ENCODE peak calls at places on chromosomes 1 and 21, in eight cellular contexts. X is GM23248, J is fibroblast of lung, S is neural progenitor cell, B is hepatocyte, A is K562, C is MM.1S, E is IMR-90. Q is an unnamed sample. For H4K20me1 and H3K36me3, the result is how much of the 10 kb centered on the place peaks cover.

GRCh38 chr21:44666401-44667320 is at the start of gene KRTAP12-2:
- DNase-seq in A (no peak), X (no peak), B (no peak), S (no peak), E (no peak), C (no peak), J (no peak), Q (no peak)

GRCh38 chr1:193260925-193261324 is 74.5 kb upstream of the B3GALT2 start:
- DNase-seq in S (no peak), J (no peak), A (no peak), C (no peak), B (no peak), E (no peak), X (no peak), Q (no peak)

GRCh38 chr1:222043444-222044292 is 301.8 kb upstream of the DUSP10 start:
- DNase-seq in C (no peak), X (peak), A (no peak), B (peak), S (peak), E (peak), J (peak), Q (no peak)

GRCh38 chr1:60245371-60245770 is 171.8 kb upstream of the C1orf87 start:
- DNase-seq in E (no peak), B (no peak), J (no peak), C (no peak), S (no peak), X (peak), A (no peak), Q (no peak)

GRCh38 chr1:182629674-182630073 is 25.5 kb upstream of the RGS16 start:
- DNase-seq in B (no peak), S (peak), A (no peak), X (no peak), E (no peak), C (no peak), J (no peak), Q (peak)

GRCh38 chr1:93661829-93662474 is 19.7 kb downstream of the BCAR3 start:
- DNase-seq in A (peak), X (peak), C (no peak), E (peak), B (peak), J (peak), S (no peak), Q (no peak)

GRCh38 chr1:200468264-200469001 is 58.6 kb upstream of the ZNF281 start:
- DNase-seq in A (no peak), C (no peak), E (peak), B (no peak), X (peak), J (peak), S (no peak), Q (no peak)

GRCh38 chr1:41977329-41977728 is 58.6 kb upstream of the HIVEP3 start:
- DNase-seq in A (no peak), S (no peak), C (no peak), E (no peak), J (no peak), B (no peak), X (no peak), Q (no peak)

GRCh38 chr1:225631041-225631663 is 21.8 kb downstream of the ENAH start:
- DNase-seq in B (no peak), J (peak), E (no peak), S (no peak), A (no peak), C (no peak), X (no peak), Q (no peak)

GRCh38 chr21:37398697-37399096 is 32.1 kb downstream of the DYRK1A start:
- DNase-seq in C (no peak), B (no peak), A (no peak), E (no peak), S (no peak), J (no peak), X (no peak), Q (no peak)

GRCh38 chr1:110535985-110536384 is 17.0 kb upstream of the KCNA10 start:
- DNase-seq in S (no peak), E (peak), C (no peak), J (no peak), B (no peak), A (no peak), X (no peak), Q (no peak)

GRCh38 chr1:13899856-13900255 is 199.9 kb downstream of the PRDM2 start:
- DNase-seq in B (no peak), E (no peak), S (no peak), A (no peak), X (peak), J (no peak), C (no peak), Q (no peak)

GRCh38 chr1:111846842-111847241 is 91.1 kb downstream of the DDX20 start:
- DNase-seq in S (no peak), J (no peak), B (no peak), X (no peak), E (no peak), C (no peak), A (no peak), Q (no peak)

GRCh38 chr1:182111496-182111895 is 50.0 kb upstream of the ZNF648 start:
- DNase-seq in J (no peak), S (no peak), C (no peak), B (no peak), A (no peak), E (no peak), X (no peak), Q (no peak)

GRCh38 chr1:113074237-113074636 is 1.2 kb downstream of the LRIG2 start:
- DNase-seq in B (no peak), C (no peak), J (peak), A (no peak), X (peak), E (no peak), S (no peak), Q (no peak)

GRCh38 chr1:64242895-64243756 is 39.7 kb downstream of the UBE2U start:
- DNase-seq in A (peak), J (peak), S (peak), C (peak), B (peak), E (peak), X (peak), Q (no peak)

GRCh38 chr1:59699227-59699847 is 115.4 kb upstream of the HOOK1 start:
- DNase-seq in E (peak), C (peak), X (peak), B (peak), S (peak), J (peak), A (peak), Q (peak)

GRCh38 chr1:236535656-236536293 is 12.0 kb downstream of the LGALS8 start:
- DNase-seq in X (no peak), C (no peak), S (no peak), B (peak), E (no peak), A (no peak), J (no peak), Q (no peak)

GRCh38 chr21:35476616-35477395 is 427.7 kb upstream of the RUNX1 start:
- DNase-seq in S (no peak), X (peak), J (peak), B (no peak), A (no peak), C (no peak), E (peak), Q (peak)

GRCh38 chr1:154329551-154330131 is 4.3 kb downstream of the ATP8B2 start:
- DNase-seq in C (peak), E (no peak), X (peak), S (no peak), A (no peak), J (no peak), B (no peak), Q (no peak)

GRCh38 chr21:18832950-18833349 is 429.4 kb upstream of the TMPRSS15 start:
- DNase-seq in B (peak), X (no peak), S (no peak), C (no peak), J (peak), E (no peak), A (peak), Q (no peak)

GRCh38 chr1:43621861-43622260 is 28.1 kb upstream of the KDM4A start:
- DNase-seq in A (no peak), C (no peak), S (no peak), X (no peak), E (no peak), B (no peak), J (no peak), Q (no peak)

GRCh38 chr1:163273766-163274441 is 47.9 kb upstream of the NUF2 start:
- DNase-seq in B (no peak), A (no peak), C (no peak), X (no peak), E (no peak), S (no peak), J (no peak), Q (no peak)

GRCh38 chr1:176719478-176719877 is 256.5 kb downstream of the PAPPA2 start:
- DNase-seq in A (no peak), E (no peak), X (no peak), J (no peak), C (no peak), S (no peak), B (no peak), Q (no peak)

GRCh38 chr1:12617511-12617900 is 504 bp downstream of the DHRS3 start:
- DNase-seq in B (peak), J (no peak), X (no peak), A (no peak), E (no peak), C (peak), S (no peak), Q (no peak)

GRCh38 chr1:40185951-40186864 is 25.0 kb downstream of the RLF start:
- DNase-seq in C (peak), E (peak), A (no peak), J (peak), S (no peak), B (no peak), X (peak), Q (no peak)

GRCh38 chr1:59856725-59857338 is 42.1 kb downstream of the HOOK1 start:
- DNase-seq in J (no peak), A (no peak), X (no peak), S (no peak), C (no peak), B (peak), E (no peak), Q (no peak)

GRCh38 chr1:84122780-84123382 is 21.2 kb upstream of the PRKACB start:
- DNase-seq in J (peak), S (peak), C (peak), E (peak), A (peak), B (peak), X (peak), Q (peak)

GRCh38 chr1:26203642-26204318 is 13.4 kb downstream of the CATSPER4 start:
- DNase-seq in C (no peak), S (no peak), E (no peak), J (no peak), X (no peak), A (peak), B (no peak), Q (no peak)
- H3K4me2 ChIP-seq in C (no peak), S (no peak), E (no peak), J (no peak), X (no peak), A (no peak), B (no peak), Q (no peak)

GRCh38 chr1:1567152-1567830 is 7.4 kb downstream of the SSU72 start:
- DNase-seq in E (no peak), B (no peak), X (no peak), J (no peak), S (no peak), C (no peak), A (no peak), Q (no peak)
- H4K20me1 ChIP-seq in E (half or more), B (half or more), X (under half), J (under half), S (half or more), C (under half), A (under half), Q (half or more)

DNA sequence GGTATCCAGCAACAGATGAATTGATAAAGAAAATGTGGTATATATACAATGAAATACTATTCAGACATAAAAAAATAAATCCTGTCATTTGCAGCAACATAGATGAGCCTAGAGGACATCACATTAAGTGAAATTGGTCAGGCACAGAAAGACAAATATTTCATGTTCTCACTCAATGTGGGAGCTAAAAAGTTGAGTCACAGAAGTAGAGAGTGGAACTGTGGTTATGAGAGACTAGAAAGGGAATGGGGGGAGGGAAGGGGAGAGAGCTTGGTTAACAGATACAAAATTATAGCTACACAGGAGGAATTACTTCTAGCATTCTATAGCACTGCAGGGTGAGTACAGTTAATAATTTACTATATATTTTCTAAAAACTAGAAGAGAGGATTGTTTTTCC is 37.1 kb upstream of the SERPINC1 start:
- DNase-seq in B (no peak), A (no peak), E (peak), S (no peak), X (peak), J (peak), C (no peak), Q (no peak)
- H3K36me3 ChIP-seq in B (under half), A (half or more), E (under half), S (under half), X (half or more), J (under half), C (under half), Q (half or more)

GRCh38 chr1:98086796-98087195 is 166.0 kb upstream of the DPYD start:
- DNase-seq in B (peak), S (peak), E (peak), J (peak), A (no peak), X (peak), C (no peak), Q (no peak)
- H3K4me2 ChIP-seq in B (peak), S (peak), E (peak), J (peak), A (no peak), X (peak), C (no peak), Q (no peak)